ENCODE peak calls at places on chromosome 14, in four cellular contexts. Y is Panc1, T is WERI-Rb-1, P is GM12865. H is an unnamed sample.

GRCh38 chr14:59632381-59632780 is 55.8 kb upstream of the CCDC175 start:
- DNase-seq in Y (no peak), T (peak), P (peak), H (no peak)

GRCh38 chr14:83171761-83172160 is 1638.1 kb upstream of the SEL1L start:
- DNase-seq in Y (no peak), T (no peak), P (no peak), H (no peak)

GRCh38 chr14:100588671-100589070 is 1.5 kb upstream of the BEGAIN start:
- DNase-seq in P (no peak), Y (no peak), T (no peak), H (no peak)

GRCh38 chr14:75242546-75243273 is 35.9 kb upstream of the FOS start:
- DNase-seq in Y (no peak), T (peak), P (no peak), H (no peak)

GRCh38 chr14:37544407-37544806 is 50.6 kb downstream of the FOXA1 start:
- DNase-seq in Y (no peak), P (no peak), T (no peak), H (no peak)

GRCh38 chr14:103108749-103109207 is 14.3 kb downstream of the EXOC3L4 start:
- DNase-seq in P (peak), T (peak), Y (no peak), H (no peak)

GRCh38 chr14:22155582-22155981 is 433.4 kb downstream of the DAD1 start:
- DNase-seq in T (no peak), Y (no peak), P (no peak), H (no peak)

GRCh38 chr14:100810861-100811461 is 15.0 kb upstream of the MEG3 start:
- DNase-seq in T (no peak), Y (no peak), P (no peak), H (no peak)

GRCh38 chr14:68658029-68658509 is 134.8 kb downstream of the ZFP36L1 start:
- DNase-seq in T (no peak), Y (no peak), P (no peak), H (no peak)

GRCh38 chr14:93331375-93332031 is 1.3 kb downstream of the BTBD7 start:
- DNase-seq in T (no peak), P (no peak), Y (no peak), H (no peak)

GRCh38 chr14:69247691-69248440 is 12.1 kb upstream of the GALNT16 start:
- DNase-seq in Y (no peak), P (no peak), T (no peak), H (peak)

GRCh38 chr14:26281280-26281998 is 316.4 kb downstream of the NOVA1 start:
- DNase-seq in P (no peak), T (no peak), Y (no peak), H (no peak)

GRCh38 chr14:38255408-38255672 is 553 bp downstream of the CLEC14A start:
- DNase-seq in Y (no peak), P (no peak), T (no peak), H (no peak)

GRCh38 chr14:101121399-101122113 is 218.0 kb upstream of the RTL1 start:
- DNase-seq in Y (no peak), T (no peak), P (no peak), H (no peak)

DNA sequence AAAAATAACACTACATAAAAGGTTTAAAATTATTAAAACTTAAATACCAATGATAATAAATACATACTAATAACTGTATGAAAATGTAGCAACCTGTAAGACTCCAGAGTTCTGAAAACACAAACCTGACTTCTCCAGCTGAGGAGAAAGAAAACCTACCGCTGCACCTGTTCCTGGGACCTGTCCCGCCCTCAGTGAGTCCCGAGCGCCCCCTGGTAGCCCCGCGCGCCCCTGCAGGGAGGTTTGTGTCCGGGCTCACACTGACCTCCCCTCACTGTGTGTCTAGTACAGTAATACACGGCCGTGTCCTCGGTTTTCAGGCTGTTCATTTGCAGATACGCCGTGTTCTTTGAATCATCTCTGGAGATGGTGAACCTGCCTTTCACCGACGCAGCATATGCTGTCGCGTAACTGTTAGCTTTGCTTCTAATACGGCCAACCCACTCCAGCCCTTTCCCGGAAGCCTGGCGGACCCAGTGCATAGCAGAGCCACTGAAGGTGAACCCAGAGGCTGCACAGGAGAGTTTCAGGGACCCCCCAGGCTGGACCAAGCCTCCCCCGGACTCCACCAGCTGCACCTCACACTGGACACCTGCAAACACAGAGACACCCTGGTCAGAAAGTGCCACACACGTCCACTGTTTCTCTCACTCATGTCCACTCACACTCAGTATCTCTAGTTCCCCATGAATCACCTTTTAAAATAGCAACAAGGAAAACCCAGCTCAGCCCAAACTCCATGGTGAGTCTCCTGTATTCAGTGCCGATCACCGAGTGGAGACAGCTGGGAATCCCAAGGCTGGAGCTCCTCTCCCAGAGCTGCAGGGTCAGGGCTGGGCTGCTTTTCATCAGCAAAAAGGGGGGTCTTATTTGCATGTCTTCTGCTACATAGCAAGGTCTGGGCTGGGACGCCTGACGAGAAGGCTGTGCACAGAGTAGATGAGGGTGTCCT is 1276.3 kb downstream of the TMEM121 start:
- DNase-seq in Y (no peak), T (peak), P (no peak), H (no peak)
- TF ChIP-seq CTCF in Y (peak), T (peak), P (peak), H (no peak)

GRCh38 chr14:61698216-61698980 is 3.1 kb downstream of the HIF1A start:
- DNase-seq in P (peak), T (no peak), Y (no peak), H (no peak)
- H3K4me3 ChIP-seq in P (peak), T (peak), Y (peak), H (peak)

DNA sequence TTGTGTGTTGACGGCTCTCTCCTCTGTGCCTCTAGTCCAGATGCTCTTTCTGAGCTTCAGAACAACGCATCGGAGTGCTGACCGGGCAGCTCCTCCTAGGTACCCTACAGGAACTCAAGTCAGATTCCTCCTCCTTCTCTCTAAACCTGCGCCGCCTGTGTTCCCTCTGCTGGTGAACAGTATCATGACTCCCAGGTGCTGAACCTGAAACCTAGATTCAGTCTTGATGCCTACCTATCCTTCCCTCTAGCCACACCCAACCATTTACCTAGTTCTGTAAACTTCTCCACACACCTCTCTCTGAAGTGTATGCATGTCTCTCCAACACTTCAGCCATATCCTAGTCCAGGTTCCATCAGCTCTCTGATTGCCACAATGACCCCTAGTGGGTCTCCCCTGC is 112.7 kb downstream of the EFCAB11 start:
- DNase-seq in T (no peak), P (no peak), Y (no peak), H (no peak)
- TF ChIP-seq CTCF in T (no peak), P (no peak), Y (no peak), H (no peak)

GRCh38 chr14:58353516-58354299 is 42.0 kb upstream of the TOMM20L start:
- DNase-seq in P (no peak), Y (no peak), T (no peak), H (no peak)
- H3K4me3 ChIP-seq in P (no peak), Y (no peak), T (no peak), H (no peak)

GRCh38 chr14:53341324-53341723 is 188.2 kb upstream of the DDHD1 start:
- DNase-seq in T (no peak), P (no peak), Y (no peak), H (no peak)

DNA sequence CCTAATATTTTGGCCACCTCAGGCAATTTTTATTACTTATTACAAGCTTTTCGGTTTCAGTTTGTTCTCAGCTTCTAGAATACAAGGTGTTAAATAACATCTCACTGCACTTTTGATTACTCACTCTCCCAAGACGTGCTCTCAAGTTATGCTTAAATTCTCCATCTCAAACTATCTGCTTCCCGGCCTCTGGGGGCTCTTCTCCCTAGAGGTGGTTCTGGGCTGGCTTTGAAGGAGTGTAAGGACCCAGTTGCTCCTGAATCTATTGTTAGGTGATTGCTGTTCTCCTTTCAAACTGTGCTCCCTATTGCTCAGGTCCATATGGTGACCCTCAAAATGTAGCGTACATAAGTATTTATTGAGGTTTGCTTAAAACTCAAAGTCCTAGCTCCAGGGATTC is 193.9 kb upstream of the DDHD1 start:
- DNase-seq in P (no peak), Y (no peak), T (no peak), H (no peak)
- TF ChIP-seq CTCF in P (no peak), Y (no peak), T (no peak), H (no peak)

GRCh38 chr14:81402123-81402495 is 2.0 kb upstream of the STON2 start:
- DNase-seq in T (no peak), Y (no peak), P (no peak), H (no peak)

GRCh38 chr14:81400852-81401251 is 728 bp upstream of the STON2 start:
- DNase-seq in Y (no peak), T (no peak), P (no peak), H (peak)

GRCh38 chr14:81400202-81400678 is at the start of gene STON2:
- DNase-seq in Y (no peak), P (no peak), T (no peak), H (no peak)

GRCh38 chr14:81398196-81398891 is 1.8 kb downstream of the STON2 start:
- DNase-seq in P (no peak), Y (no peak), T (no peak), H (no peak)

DNA sequence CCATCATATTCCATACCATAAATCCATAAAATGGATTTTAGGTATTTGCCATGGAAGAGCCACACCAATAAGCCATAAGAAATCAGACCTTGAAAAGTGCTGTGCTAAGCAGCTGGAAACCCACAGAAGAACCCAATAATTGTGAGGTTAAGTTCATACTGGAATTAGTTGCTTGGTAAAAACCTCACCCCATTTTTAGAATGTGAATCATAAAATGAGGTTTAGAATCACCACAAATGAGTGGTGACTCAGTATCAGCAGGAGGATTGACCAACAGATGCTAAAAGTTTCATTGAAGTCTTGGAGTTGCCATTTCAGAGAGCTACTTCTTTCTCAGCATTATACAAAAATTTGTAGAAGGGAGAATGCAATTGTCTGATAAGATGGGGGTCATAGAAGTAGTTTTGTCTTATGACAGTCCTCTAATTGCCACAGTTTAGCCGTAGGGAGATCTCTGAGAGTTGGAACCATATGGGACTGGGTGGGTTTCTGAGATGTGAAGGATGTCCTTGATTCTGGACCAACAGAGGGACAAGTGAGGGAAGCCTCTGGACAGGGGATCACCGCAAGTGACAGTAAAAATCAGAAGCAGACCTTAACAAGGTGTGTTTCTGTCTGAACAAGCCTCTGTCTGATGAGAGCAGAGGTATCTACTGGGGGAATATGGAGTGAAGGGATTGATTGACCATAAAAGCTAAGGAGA is 1.4 kb upstream of the STON2 start:
- DNase-seq in Y (no peak), P (peak), T (no peak), H (peak)
- H3K4me3 ChIP-seq in Y (no peak), P (no peak), T (no peak), H (no peak)

DNA sequence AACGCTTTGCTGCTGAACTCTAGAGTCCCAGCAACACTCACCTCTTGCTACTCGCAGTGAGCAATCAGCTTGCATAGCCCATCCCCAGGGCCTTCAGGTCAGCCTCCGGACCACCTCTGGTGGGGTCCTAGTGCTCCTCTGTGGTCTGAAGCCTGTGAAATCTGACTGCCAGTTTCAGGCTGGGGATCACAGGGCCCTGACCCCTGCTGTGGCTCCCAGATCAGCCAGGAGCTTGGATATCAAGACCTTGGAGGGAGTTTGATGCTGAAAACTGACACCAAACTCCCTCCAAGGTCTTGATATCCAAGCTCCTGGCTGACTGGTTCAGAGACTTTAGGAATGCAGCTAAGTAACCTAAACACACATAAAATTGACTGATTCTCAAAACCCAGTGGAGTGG is 19.9 kb upstream of the DHRS4 start:
- DNase-seq in Y (no peak), P (no peak), T (no peak), H (no peak)
- TF ChIP-seq CTCF in Y (no peak), P (no peak), T (no peak), H (no peak)

GRCh38 chr14:89432226-89432625 is 15.2 kb upstream of the FOXN3 start:
- DNase-seq in T (no peak), Y (no peak), P (no peak), H (no peak)

GRCh38 chr14:89435527-89436273 is 18.7 kb upstream of the FOXN3 start:
- DNase-seq in T (no peak), Y (no peak), P (no peak), H (no peak)

GRCh38 chr14:89440997-89441909 is 24.2 kb upstream of the FOXN3 start:
- DNase-seq in T (no peak), P (no peak), Y (no peak), H (no peak)

DNA sequence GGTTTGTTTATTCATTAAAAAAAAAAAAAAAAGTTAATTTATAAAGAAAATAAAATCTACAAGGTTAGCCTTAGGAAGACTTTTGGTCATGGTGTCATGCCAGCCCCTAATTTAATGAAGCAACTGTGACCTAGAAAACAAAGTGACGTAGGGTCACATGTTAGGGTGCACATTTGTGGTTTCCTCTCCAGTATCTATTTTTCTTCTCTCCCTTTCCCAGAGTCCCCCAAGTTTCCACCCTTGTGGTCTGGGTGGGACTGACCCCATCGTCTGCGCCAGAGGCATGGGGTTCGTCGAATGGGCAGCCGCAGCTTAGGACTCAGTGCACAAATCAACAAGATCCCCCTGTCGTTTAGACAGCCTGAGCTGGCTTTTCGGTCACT is 19.2 kb upstream of the FOXN3 start:
- DNase-seq in Y (no peak), T (no peak), P (no peak), H (no peak)
- H3K4me3 ChIP-seq in Y (no peak), T (no peak), P (no peak), H (no peak)

GRCh38 chr14:34875031-34875922 is at the start of gene BAZ1A:
- DNase-seq in T (peak), Y (no peak), P (peak), H (peak)
- TF ChIP-seq CTCF in T (no peak), Y (no peak), P (no peak), H (no peak)

H was measured in AG04449.